ENCODE peak calls at places on chromosomes 6 and 20, in six cellular contexts. D is fibroblast of lung, Z is heart left ventricle, V is GM23338, K is thyroid gland, X is GM06990. B is an unnamed sample.

GRCh38 chr20:41387433-41387832 is 20.8 kb upstream of the EMILIN3 start:
- DNase-seq in Z (no peak), X (no peak), D (no peak), V (peak), K (no peak), B (no peak)

GRCh38 chr20:24297928-24298327 is 171.5 kb upstream of the SYNDIG1 start:
- DNase-seq in V (peak), K (no peak), Z (no peak), X (no peak), D (no peak), B (no peak)

GRCh38 chr6:33869826-33870423 is 66.1 kb upstream of the MLN start:
- DNase-seq in X (no peak), Z (no peak), D (no peak), V (peak), K (no peak), B (no peak)

GRCh38 chr6:134111062-134111677 is 58.7 kb upstream of the SLC2A12 start:
- DNase-seq in V (peak), K (no peak), X (no peak), D (peak), Z (no peak), B (peak)

GRCh38 chr6:150183105-150183504 is 40.3 kb downstream of the PPP1R14C start:
- DNase-seq in V (no peak), Z (no peak), D (no peak), X (no peak), K (no peak), B (no peak)

GRCh38 chr20:1185781-1186334 is 1.1 kb upstream of the TMEM74B start:
- DNase-seq in D (peak), V (peak), K (peak), Z (peak), X (no peak), B (no peak)

GRCh38 chr6:156849806-156850205 is 72.6 kb downstream of the ARID1B start:
- DNase-seq in D (no peak), X (no peak), Z (no peak), V (no peak), K (no peak), B (no peak)

GRCh38 chr6:157893238-157893637 is 70.2 kb downstream of the SNX9 start:
- DNase-seq in Z (no peak), V (no peak), D (no peak), K (no peak), X (no peak), B (no peak)

GRCh38 chr6:13009465-13009864 is 292.9 kb downstream of the PHACTR1 start:
- DNase-seq in K (no peak), D (no peak), V (no peak), Z (no peak), X (no peak), B (no peak)

GRCh38 chr6:45192556-45192955 is 135.6 kb upstream of the RUNX2 start:
- DNase-seq in K (no peak), X (no peak), Z (no peak), V (no peak), D (peak), B (no peak)

GRCh38 chr6:11272491-11273192 is 40.2 kb upstream of the NEDD9 start:
- DNase-seq in D (no peak), Z (no peak), X (no peak), K (no peak), V (no peak), B (no peak)

GRCh38 chr6:108091288-108091687 is 16.7 kb upstream of the OSTM1 start:
- DNase-seq in Z (no peak), V (no peak), D (no peak), K (no peak), X (no peak), B (no peak)

GRCh38 chr6:7912736-7913517 is 2.3 kb upstream of the TXNDC5 start:
- DNase-seq in D (no peak), K (no peak), X (no peak), Z (no peak), V (no peak), B (no peak)

GRCh38 chr6:5471637-5472430 is 210.5 kb downstream of the FARS2 start:
- DNase-seq in K (no peak), V (peak), X (no peak), D (peak), Z (no peak), B (no peak)

GRCh38 chr6:152824666-152825065 is 74.1 kb downstream of the VIP start:
- DNase-seq in Z (no peak), V (no peak), D (no peak), X (no peak), K (no peak), B (no peak)

GRCh38 chr20:48826883-48827771 is 672 bp downstream of the PREX1 start:
- DNase-seq in Z (no peak), X (peak), V (peak), K (peak), D (peak), B (no peak)
- H3K4me3 ChIP-seq in Z (peak), X (peak), V (peak), K (peak), D (peak), B (peak)

DNA sequence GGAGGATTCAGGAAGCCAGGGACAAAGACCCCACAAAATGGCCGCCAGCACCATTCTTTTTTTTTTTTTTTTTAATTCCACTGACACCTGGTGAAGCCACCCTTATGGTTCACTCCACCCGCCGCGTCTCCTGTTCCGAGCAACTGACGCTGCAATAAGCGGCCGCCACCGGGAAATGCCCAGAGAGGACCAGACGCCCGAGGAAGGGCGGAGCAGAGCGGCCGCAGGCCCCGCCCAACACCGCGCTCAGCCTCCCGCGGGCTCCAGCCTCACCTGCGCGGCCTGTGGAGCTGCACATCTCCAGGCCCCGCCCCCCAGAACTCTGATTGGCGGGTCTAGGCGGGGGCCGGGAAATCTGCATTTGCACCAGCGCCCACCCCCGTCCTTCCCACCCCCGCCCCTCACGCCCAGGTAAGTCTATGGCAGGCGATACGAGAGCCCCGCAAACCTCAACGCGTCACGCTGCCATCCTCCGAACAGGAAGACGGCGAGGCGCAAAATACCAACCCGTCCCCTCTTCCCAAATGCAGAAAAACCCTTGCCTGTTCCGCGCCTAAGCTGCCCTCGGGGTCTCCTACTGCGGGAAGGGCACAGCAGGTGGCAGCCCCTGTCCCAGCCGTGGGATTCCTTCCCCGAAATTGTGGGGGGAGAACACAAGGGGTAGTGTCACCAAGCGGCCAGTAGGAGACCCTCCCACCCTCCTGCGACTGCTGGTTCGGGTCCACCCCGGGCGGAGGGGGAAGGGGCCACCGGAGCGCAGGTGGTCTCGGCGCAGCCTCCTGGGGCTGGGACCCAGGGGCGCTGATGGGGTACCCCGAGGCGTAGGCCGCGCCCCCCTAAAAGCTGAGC is 948 bp downstream of the ATP9A start:
- DNase-seq in Z (peak), D (peak), K (peak), V (peak), X (peak), B (no peak)
- TF ChIP-seq CTCF in Z (no peak), D (peak), K (no peak), V (peak), X (no peak), B (peak)

GRCh38 chr6:163943647-163944395 is 529.3 kb downstream of the QKI start:
- DNase-seq in V (peak), X (no peak), K (no peak), D (peak), Z (peak), B (no peak)
- H3K4me3 ChIP-seq in V (peak), X (no peak), K (no peak), D (no peak), Z (no peak), B (no peak)

DNA sequence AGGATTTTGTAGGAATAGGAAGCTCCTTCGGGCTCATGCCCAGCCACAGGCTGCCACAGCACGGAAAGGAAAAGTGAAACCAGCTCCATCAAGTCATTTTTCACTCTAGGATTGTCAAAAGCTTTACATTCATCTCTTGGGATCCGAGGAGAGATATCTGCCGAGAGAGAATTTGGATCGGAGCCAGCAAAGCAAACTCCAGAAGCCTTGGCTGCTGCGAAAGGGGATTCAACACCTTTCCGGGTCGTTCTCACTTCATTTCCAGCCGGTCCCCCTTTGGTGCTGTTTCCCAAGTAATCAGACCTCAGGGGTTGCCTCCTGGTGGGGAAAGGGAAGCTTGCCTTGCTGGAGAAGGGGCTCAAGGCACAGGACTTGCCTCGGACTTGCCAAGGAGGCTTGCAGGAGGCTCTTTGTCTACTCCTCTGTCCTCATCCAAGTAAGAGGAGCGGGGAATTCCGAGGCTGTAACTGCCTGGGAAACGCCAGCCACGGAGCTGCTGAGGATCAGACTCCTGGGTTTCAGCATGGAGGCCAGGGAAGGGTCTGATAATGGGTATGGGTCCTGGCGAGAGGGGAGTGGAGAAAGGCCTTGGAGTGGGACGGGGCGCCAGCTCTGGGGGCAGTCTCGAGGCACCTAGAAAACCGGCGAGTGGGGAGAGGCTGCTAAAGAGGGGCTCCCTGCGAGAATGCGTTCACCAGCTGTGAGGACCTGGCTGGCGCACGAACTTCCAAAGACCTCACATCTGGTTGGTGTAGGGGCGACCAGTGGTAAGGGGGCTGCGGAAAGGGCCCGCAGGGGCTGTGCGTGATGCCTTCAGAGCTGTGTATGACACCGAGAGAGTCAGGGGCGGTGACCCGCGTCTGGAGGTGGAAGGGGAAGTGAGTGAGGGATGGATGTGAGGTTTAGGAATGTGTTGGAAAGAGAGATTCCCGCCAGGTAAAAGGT is 702 bp downstream of the ETV7 start:
- DNase-seq in K (peak), V (peak), X (no peak), Z (no peak), D (peak), B (no peak)
- TF ChIP-seq CTCF in K (no peak), V (peak), X (no peak), Z (no peak), D (no peak), B (no peak)

GRCh38 chr6:28541996-28542395 is 16.3 kb downstream of the GPX5 start:
- DNase-seq in V (no peak), X (no peak), K (no peak), D (no peak), Z (no peak), B (no peak)

GRCh38 chr6:28542440-28543293 is 17.0 kb downstream of the GPX5 start:
- DNase-seq in V (peak), X (peak), K (peak), D (peak), Z (no peak), B (peak)

GRCh38 chr6:28544211-28544610 is 18.5 kb downstream of the GPX5 start:
- DNase-seq in V (peak), X (no peak), D (no peak), K (no peak), Z (no peak), B (no peak)

GRCh38 chr6:28545955-28546354 is 20.3 kb downstream of the GPX5 start:
- DNase-seq in Z (no peak), X (no peak), V (no peak), D (no peak), K (no peak), B (no peak)

GRCh38 chr6:28543671-28544131 is 18.0 kb downstream of the GPX5 start:
- DNase-seq in X (peak), Z (no peak), K (peak), D (no peak), V (peak), B (no peak)
- H3K4me3 ChIP-seq in X (peak), Z (no peak), K (no peak), D (peak), V (peak), B (peak)